ENCODE peak calls at places on chromosome 3, in four cellular contexts. M is GM23248, N is lower lobe of right lung, Q is tibial artery. Z is an unnamed sample.

GRCh38 chr3:127158614-127159221 is 34.2 kb upstream of the PRR23E start:
- DNase-seq in M (peak), N (no peak), Q (no peak), Z (peak)

GRCh38 chr3:154987846-154988245 is 92.3 kb upstream of the MME start:
- DNase-seq in M (no peak), N (no peak), Q (no peak), Z (no peak)

GRCh38 chr3:187802928-187803259 is 57.6 kb upstream of the BCL6 start:
- DNase-seq in M (no peak), N (no peak), Q (no peak), Z (no peak)

GRCh38 chr3:45343947-45344346 is 44.4 kb upstream of the LARS2 start:
- DNase-seq in M (no peak), N (no peak), Q (no peak), Z (no peak)

GRCh38 chr3:169634618-169635236 is 28.8 kb downstream of the MECOM start:
- DNase-seq in M (no peak), N (peak), Q (no peak), Z (no peak)

GRCh38 chr3:73470851-73471250 is 153.9 kb downstream of the PDZRN3 start:
- DNase-seq in M (no peak), N (no peak), Q (no peak), Z (no peak)

GRCh38 chr3:113745273-113746068 is 578 bp downstream of the NAA50 start:
- DNase-seq in M (peak), N (peak), Q (peak), Z (peak)

GRCh38 chr3:170563712-170564423 is 22.0 kb downstream of the SLC7A14 start:
- DNase-seq in M (peak), N (no peak), Q (no peak), Z (no peak)

GRCh38 chr3:151305081-151305777 is 11.4 kb downstream of the GPR87 start:
- DNase-seq in M (peak), N (peak), Q (peak), Z (no peak)

GRCh38 chr3:100590114-100590839 is 19.1 kb upstream of the ADGRG7 start:
- DNase-seq in M (peak), N (no peak), Q (peak), Z (no peak)

GRCh38 chr3:28575100-28575747 is 226.6 kb upstream of the AZI2 start:
- DNase-seq in M (peak), N (peak), Q (peak), Z (peak)

GRCh38 chr3:87267953-87268645 is 8.3 kb downstream of the POU1F1 start:
- DNase-seq in M (no peak), N (no peak), Q (no peak), Z (no peak)

GRCh38 chr3:128167973-128168674 is 14.8 kb downstream of the EEFSEC start:
- DNase-seq in M (no peak), N (no peak), Q (no peak), Z (no peak)

GRCh38 chr3:29291262-29291981 is 10.6 kb downstream of the RBMS3 start:
- DNase-seq in M (no peak), N (no peak), Q (no peak), Z (no peak)

GRCh38 chr3:71724171-71724453 is 1.1 kb downstream of the EIF4E3 start:
- DNase-seq in M (no peak), N (no peak), Q (no peak), Z (no peak)

GRCh38 chr3:42733501-42734262 is 31.1 kb upstream of the HHATL start:
- DNase-seq in M (no peak), N (no peak), Q (no peak), Z (no peak)

GRCh38 chr3:167739190-167739589 is 3.7 kb downstream of the SERPINI1 start:
- DNase-seq in M (no peak), N (no peak), Q (no peak), Z (no peak)
- H3K27ac ChIP-seq in M (no peak), N (no peak), Q (no peak), Z (no peak)

DNA sequence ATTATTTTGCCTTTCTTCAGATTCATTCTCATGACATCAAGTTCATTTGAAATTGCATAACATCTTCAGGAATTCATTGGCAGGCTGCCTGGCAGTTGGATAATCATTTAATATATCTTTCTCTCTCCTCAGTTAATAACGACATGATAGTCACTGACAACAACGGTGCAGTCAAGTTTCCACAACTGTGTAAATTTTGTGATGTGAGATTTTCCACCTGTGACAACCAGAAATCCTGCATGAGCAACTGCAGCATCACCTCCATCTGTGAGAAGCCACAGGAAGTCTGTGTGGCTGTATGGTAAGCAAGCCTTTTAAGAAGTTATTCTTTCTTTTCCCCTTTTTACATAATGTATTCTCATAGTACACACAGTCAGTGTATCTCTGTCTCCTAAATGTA is 38.2 kb downstream of the TGFBR2 start:
- DNase-seq in M (peak), N (no peak), Q (peak), Z (no peak)
- H3K27ac ChIP-seq in M (peak), N (peak), Q (peak), Z (peak)

GRCh38 chr3:124784686-124785382 is 54.6 kb downstream of the UMPS start:
- DNase-seq in M (no peak), N (no peak), Q (no peak), Z (no peak)
- H3K27ac ChIP-seq in M (no peak), N (no peak), Q (peak), Z (no peak)

DNA sequence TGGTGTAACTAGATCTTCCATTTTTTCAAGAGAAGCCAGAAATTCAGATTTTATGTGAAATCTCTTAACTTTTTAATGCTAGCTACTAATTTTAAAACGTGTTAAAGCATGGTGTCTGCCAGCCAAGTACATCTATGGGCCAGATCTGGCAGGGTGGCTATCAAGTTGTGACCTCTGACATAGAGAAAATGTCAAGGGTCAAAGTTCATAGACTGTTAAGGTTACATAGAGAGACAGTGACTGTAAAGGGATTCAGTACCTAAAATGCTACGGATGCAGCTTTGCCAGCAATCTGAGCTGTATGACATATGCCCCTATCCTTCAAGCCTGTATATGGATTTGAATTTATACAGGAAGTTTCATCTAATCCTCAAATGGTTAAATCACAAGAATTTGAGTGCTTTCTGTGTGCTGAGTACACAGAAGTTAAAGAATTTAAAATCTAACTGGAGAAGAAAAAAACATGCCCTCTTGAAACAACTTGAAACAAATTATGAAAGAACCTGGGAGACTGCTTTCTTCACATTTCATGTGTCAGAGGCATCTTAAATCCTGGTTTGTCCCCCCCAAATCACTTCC is 989 bp upstream of the ARHGAP31 start:
- DNase-seq in M (no peak), N (no peak), Q (no peak), Z (no peak)
- H3K27ac ChIP-seq in M (peak), N (peak), Q (no peak), Z (peak)

GRCh38 chr3:52121459-52121795 is 32.8 kb downstream of the POC1A start:
- DNase-seq in M (no peak), N (peak), Q (peak), Z (peak)
- H3K27ac ChIP-seq in M (no peak), N (peak), Q (peak), Z (peak)